ENCODE peak calls at places on chromosomes 3 and 15, in seven cellular contexts. D is upper lobe of right lung, F is lower lobe of right lung, U is heart left ventricle, I is coronary artery, G is fibroblast of lung, E is cardiac muscle cell. C is an unnamed sample.

GRCh38 chr3:139559541-139559940 is 20.0 kb upstream of the RBP1 start:
- DNase-seq in E (no peak), G (peak), I (no peak), U (no peak), F (no peak), D (no peak), C (no peak)

GRCh38 chr3:54773251-54773650 is 154.6 kb downstream of the LRTM1 start:
- DNase-seq in D (no peak), U (no peak), F (no peak), G (no peak), I (no peak), E (no peak), C (no peak)

GRCh38 chr3:195893916-195894315 is 14.4 kb downstream of the TNK2 start:
- DNase-seq in U (no peak), I (no peak), E (no peak), F (no peak), G (no peak), D (no peak), C (no peak)

GRCh38 chr15:95845862-95846515 is 484.5 kb upstream of the NR2F2 start:
- DNase-seq in U (peak), I (no peak), G (no peak), D (no peak), E (no peak), F (no peak), C (no peak)

GRCh38 chr15:35547775-35548364 is 1.9 kb upstream of the DPH6 start:
- DNase-seq in F (no peak), I (no peak), E (peak), U (no peak), G (no peak), D (no peak), C (no peak)

GRCh38 chr15:58916962-58917361 is 16.5 kb downstream of the SLTM start:
- DNase-seq in E (no peak), D (no peak), U (no peak), G (no peak), I (no peak), F (no peak), C (no peak)

GRCh38 chr15:33601461-33601860 is 290.7 kb downstream of the RYR3 start:
- DNase-seq in U (no peak), I (no peak), E (no peak), D (no peak), F (no peak), G (no peak), C (no peak)

GRCh38 chr3:25110642-25111041 is 317.4 kb upstream of the RARB start:
- DNase-seq in U (no peak), I (no peak), D (no peak), F (no peak), G (no peak), E (no peak), C (no peak)

GRCh38 chr3:2206536-2206935 is 107.9 kb downstream of the CNTN4 start:
- DNase-seq in I (no peak), E (no peak), F (no peak), G (no peak), D (no peak), U (no peak), C (no peak)

GRCh38 chr15:75455982-75456531 is 4.6 kb upstream of the SIN3A start:
- DNase-seq in G (peak), E (peak), I (no peak), F (peak), D (peak), U (peak), C (peak)

GRCh38 chr3:46517016-46517770 is 19.4 kb downstream of the RTP3 start:
- DNase-seq in E (no peak), D (no peak), G (peak), F (no peak), U (no peak), I (no peak), C (no peak)

GRCh38 chr15:39969871-39970270 is 36.0 kb downstream of the EIF2AK4 start:
- DNase-seq in I (no peak), U (peak), F (peak), G (peak), D (peak), E (no peak), C (no peak)

GRCh38 chr15:89461386-89461785 is 35.0 kb downstream of the RHCG start:
- DNase-seq in E (no peak), U (no peak), G (no peak), I (no peak), F (no peak), D (peak), C (no peak)

GRCh38 chr3:124784686-124785382 is 54.6 kb downstream of the UMPS start:
- DNase-seq in U (no peak), D (peak), I (no peak), G (peak), F (no peak), E (no peak), C (no peak)

GRCh38 chr15:68612979-68613740 is 34.4 kb downstream of the CORO2B start:
- DNase-seq in G (no peak), F (no peak), U (no peak), D (no peak), E (no peak), I (no peak), C (no peak)

GRCh38 chr15:69088300-69088965 is 72.0 kb upstream of the GLCE start:
- DNase-seq in U (no peak), E (no peak), I (no peak), G (no peak), F (no peak), D (no peak), C (no peak)

GRCh38 chr3:123424999-123425386 is 23.9 kb downstream of the ADCY5 start:
- DNase-seq in U (no peak), I (no peak), E (no peak), D (no peak), F (no peak), G (no peak), C (no peak)

GRCh38 chr3:192887701-192888100 is 30.0 kb downstream of the MB21D2 start:
- DNase-seq in I (no peak), F (no peak), U (no peak), E (no peak), G (peak), D (no peak), C (no peak)

GRCh38 chr15:33735637-33736247 is 232.6 kb upstream of the CHRM5 start:
- DNase-seq in D (no peak), E (peak), U (no peak), G (peak), F (no peak), I (no peak), C (peak)

GRCh38 chr3:52401021-52401420 is 43.9 kb downstream of the SEMA3G start:
- DNase-seq in I (no peak), E (no peak), F (peak), G (no peak), U (no peak), D (peak), C (no peak)

GRCh38 chr3:99499235-99499798 is 139.1 kb upstream of the COL8A1 start:
- DNase-seq in E (peak), U (peak), G (peak), F (no peak), D (no peak), I (no peak), C (peak)

GRCh38 chr15:99961011-99961441 is 227.8 kb upstream of the LYSMD4 start:
- DNase-seq in F (no peak), G (no peak), D (no peak), U (no peak), E (peak), I (peak), C (no peak)

DNA sequence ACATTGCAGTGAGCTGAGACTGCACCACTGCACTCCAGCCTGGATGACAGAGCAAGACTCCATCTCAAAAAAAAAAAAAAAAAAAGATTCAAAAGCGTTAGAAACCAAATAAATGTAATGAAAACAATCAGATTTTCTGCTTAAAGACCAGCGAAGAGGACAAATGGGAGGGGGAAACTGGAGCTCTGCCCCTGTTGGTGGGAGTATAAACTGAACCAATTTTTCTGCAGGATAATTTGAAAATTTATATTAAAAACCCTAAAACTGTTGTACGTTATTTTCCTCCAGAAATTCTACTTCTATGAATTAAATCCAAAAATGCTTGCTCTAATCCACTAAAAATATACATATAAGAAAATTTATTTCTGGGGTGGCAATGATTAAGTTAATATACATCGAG is 25.3 kb upstream of the ZSCAN2 start:
- DNase-seq in G (no peak), D (no peak), I (no peak), F (no peak), E (no peak), U (no peak), C (no peak)
- TF ChIP-seq CTCF in G (no peak), D (no peak), I (no peak), F (no peak), E (no peak), U (no peak), C (no peak)

DNA sequence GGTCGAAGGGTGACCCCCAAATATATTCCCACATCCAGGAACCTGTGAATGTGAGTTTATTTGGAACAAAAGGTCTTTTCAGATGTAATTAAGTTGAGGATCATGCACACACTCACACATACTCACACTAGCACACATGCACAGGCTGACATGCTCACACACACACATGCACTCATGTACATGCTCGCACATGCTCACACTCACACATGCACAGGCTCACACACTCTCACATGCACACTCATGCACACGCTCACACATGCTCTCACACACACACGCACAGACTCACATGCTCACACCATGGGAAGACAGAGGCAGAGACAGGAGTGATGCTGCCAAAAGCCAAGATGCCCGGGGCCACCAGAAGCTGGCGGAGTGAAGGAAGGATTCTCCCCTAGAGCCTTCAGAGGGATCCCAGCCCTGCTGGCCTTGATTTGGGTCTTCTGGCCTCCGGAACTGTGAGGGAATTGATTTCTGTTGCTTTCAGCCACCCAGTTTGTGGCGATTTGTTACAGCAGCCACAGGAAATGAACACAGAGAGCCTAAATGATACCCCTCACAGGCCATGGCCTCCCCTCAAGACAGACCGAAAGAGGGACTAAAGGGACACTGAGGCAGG is 131.0 kb upstream of the SMAD3 start:
- DNase-seq in F (no peak), E (no peak), D (peak), G (no peak), I (peak), U (no peak), C (no peak)
- TF ChIP-seq CTCF in F (no peak), E (no peak), D (no peak), G (no peak), I (no peak), U (no peak), C (no peak)

DNA sequence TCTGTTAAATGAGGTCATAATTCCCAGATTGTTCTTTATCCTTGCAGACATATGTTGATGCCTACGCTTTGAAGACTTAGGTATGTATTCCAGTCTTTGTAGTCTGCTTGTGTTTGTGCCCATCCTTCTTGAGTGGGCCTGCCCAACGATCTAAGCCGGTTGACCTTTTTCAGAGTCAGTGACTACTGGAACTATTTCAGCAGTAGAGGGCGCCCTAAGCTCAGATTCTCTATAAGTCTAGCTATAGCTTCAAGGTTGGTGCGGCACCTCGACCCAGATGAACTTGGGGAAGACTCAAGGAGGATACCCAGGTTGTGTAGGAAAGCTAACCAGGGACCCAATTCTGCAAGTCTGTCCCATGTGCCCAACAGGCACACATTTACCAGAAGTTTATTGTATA is 228.8 kb upstream of the PPP2R3A start:
- DNase-seq in E (peak), G (peak), I (no peak), U (no peak), F (no peak), D (no peak), C (no peak)
- TF ChIP-seq CTCF in E (no peak), G (no peak), I (no peak), U (no peak), F (no peak), D (peak), C (no peak)

GRCh38 chr3:69388241-69388640 is 2.4 kb upstream of the FRMD4B start:
- DNase-seq in U (no peak), F (no peak), G (no peak), I (no peak), D (no peak), E (no peak), C (no peak)

GRCh38 chr3:69386535-69387385 is 872 bp upstream of the FRMD4B start:
- DNase-seq in F (no peak), G (no peak), U (no peak), E (no peak), I (no peak), D (no peak), C (no peak)

GRCh38 chr3:69385723-69386483 is at the start of gene FRMD4B:
- DNase-seq in U (peak), F (peak), E (peak), G (peak), I (peak), D (peak), C (peak)

GRCh38 chr3:69385033-69385722 is 710 bp downstream of the FRMD4B start:
- DNase-seq in G (no peak), E (no peak), D (no peak), U (no peak), I (no peak), F (no peak), C (no peak)

DNA sequence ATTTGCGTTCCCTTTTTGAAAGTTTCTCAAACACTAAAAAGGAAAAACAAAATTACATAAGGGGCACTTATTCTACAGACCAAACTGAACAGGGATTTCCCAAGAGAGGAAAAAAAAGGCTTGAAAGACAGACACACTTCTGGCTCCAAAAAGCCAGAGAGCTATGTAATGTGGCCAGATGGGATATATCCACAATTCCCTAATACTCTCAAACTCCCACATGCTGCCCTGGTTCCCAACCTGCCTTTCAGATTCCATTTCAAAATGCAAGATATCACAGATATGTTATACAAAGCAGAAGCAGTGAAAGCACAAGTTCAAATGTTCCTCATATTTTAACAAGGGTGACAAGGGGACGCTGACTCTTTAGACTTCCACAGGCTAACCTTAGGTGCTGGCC is 1.5 kb downstream of the FRMD4B start:
- DNase-seq in F (no peak), U (no peak), D (no peak), G (no peak), E (no peak), I (no peak), C (no peak)
- TF ChIP-seq CTCF in F (no peak), U (no peak), D (no peak), G (no peak), E (no peak), I (no peak), C (no peak)

GRCh38 chr3:31879365-31879764 is 101.7 kb downstream of the OSBPL10 start:
- DNase-seq in E (no peak), D (no peak), U (no peak), I (no peak), G (no peak), F (no peak), C (no peak)
- TF ChIP-seq CTCF in E (no peak), D (no peak), U (no peak), I (no peak), G (no peak), F (no peak), C (no peak)

GRCh38 chr3:30443756-30444673 is 162.4 kb upstream of the TGFBR2 start:
- DNase-seq in D (no peak), E (no peak), I (no peak), U (no peak), F (no peak), G (peak), C (no peak)
- TF ChIP-seq CTCF in D (no peak), E (no peak), I (no peak), U (peak), F (no peak), G (no peak), C (no peak)

GRCh38 chr3:41363830-41364523 is 164.7 kb downstream of the CTNNB1 start:
- DNase-seq in F (no peak), G (no peak), E (no peak), D (no peak), I (no peak), U (no peak), C (no peak)

GRCh38 chr3:41369838-41370237 is 170.5 kb downstream of the CTNNB1 start:
- DNase-seq in U (no peak), G (no peak), I (no peak), E (no peak), D (no peak), F (no peak), C (no peak)

GRCh38 chr3:41365973-41366372 is 166.7 kb downstream of the CTNNB1 start:
- DNase-seq in I (no peak), G (no peak), D (no peak), F (no peak), E (no peak), U (no peak), C (no peak)

GRCh38 chr3:41362638-41363559 is 163.6 kb downstream of the CTNNB1 start:
- DNase-seq in F (no peak), D (no peak), U (peak), E (peak), G (no peak), I (no peak), C (no peak)

DNA sequence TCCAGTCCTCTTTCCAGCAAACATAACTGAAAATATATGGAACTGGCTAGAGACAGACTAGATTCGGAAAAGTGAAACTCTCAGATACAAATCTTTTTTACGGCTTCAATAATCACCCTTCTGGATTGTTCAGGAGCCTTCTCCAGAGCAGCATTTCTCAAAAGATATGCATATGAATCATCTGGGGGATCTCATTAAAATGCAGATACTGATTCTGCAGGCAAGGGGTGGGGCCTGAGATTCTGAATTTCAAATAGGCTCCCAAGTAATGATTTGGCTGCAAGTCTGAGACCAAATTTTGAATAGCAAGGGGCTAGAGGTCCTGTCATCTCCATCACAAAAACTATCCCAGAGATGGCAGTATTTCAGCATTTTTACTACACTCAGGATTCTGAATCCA is 165.4 kb downstream of the CTNNB1 start:
- DNase-seq in I (no peak), F (no peak), E (no peak), G (peak), U (no peak), D (no peak), C (no peak)
- TF ChIP-seq CTCF in I (no peak), F (no peak), E (no peak), G (no peak), U (no peak), D (no peak), C (no peak)

GRCh38 chr3:44712455-44713075 is at the start of gene ZNF502:
- DNase-seq in F (peak), E (peak), I (peak), U (peak), D (peak), G (peak), C (peak)
- TF ChIP-seq CTCF in F (peak), E (peak), I (no peak), U (peak), D (peak), G (peak), C (no peak)

GRCh38 chr3:106121491-106122289 is 252.9 kb upstream of the CBLB start:
- DNase-seq in G (no peak), F (no peak), D (no peak), E (no peak), I (no peak), U (no peak), C (no peak)
- TF ChIP-seq CTCF in G (no peak), F (no peak), D (no peak), E (no peak), I (no peak), U (no peak), C (no peak)

GRCh38 chr15:98581715-98582114 is 66.6 kb upstream of the IGF1R start:
- DNase-seq in I (no peak), D (no peak), E (peak), U (no peak), F (no peak), G (no peak), C (no peak)
- TF ChIP-seq CTCF in I (no peak), D (peak), E (peak), U (peak), F (no peak), G (no peak), C (no peak)

C was measured in GM20000.